ENCODE peak calls at places on chromosomes 12 and 14, in seven cellular contexts. One of them, this sample, is unnamed.

GRCh38 chr12:120181991-120182631 is 12.4 kb downstream of the GCN1 start:
- DNase-seq in RPMI8226: no peak
- DNase-seq in omental fat pad: no peak
- DNase-seq in stimulated activated CD4-positive, alpha-beta T cell treated with anti-CD3 and anti-CD28 coated beads, Interleukin-4, amount 100 ng/mL, for 4 hours: no peak
- DNase-seq in activated naive CD8-positive, alpha-beta T cell treated with anti-CD3 and anti-CD28 coated beads, Interleukin-2, amount 10 ng/mL, durations not matched to agents 7 days and 5 days: no peak
- DNase-seq in left kidney: no peak
- DNase-seq in adipocyte: peak
- DNase-seq in this sample: no peak

GRCh38 chr12:41211466-41211865 is 23.3 kb downstream of the PDZRN4 start:
- DNase-seq in left kidney: no peak
- DNase-seq in stimulated activated CD4-positive, alpha-beta T cell treated with anti-CD3 and anti-CD28 coated beads, Interleukin-4, amount 100 ng/mL, for 4 hours: no peak
- DNase-seq in omental fat pad: no peak
- DNase-seq in adipocyte: no peak
- DNase-seq in activated naive CD8-positive, alpha-beta T cell treated with anti-CD3 and anti-CD28 coated beads, Interleukin-2, amount 10 ng/mL, durations not matched to agents 7 days and 5 days: no peak
- DNase-seq in RPMI8226: no peak
- DNase-seq in this sample: no peak

GRCh38 chr12:111322336-111323250 is 46.3 kb downstream of the PHETA1 start:
- DNase-seq in left kidney: no peak
- DNase-seq in omental fat pad: no peak
- DNase-seq in activated naive CD8-positive, alpha-beta T cell treated with anti-CD3 and anti-CD28 coated beads, Interleukin-2, amount 10 ng/mL, durations not matched to agents 7 days and 5 days: no peak
- DNase-seq in adipocyte: no peak
- DNase-seq in stimulated activated CD4-positive, alpha-beta T cell treated with anti-CD3 and anti-CD28 coated beads, Interleukin-4, amount 100 ng/mL, for 4 hours: no peak
- DNase-seq in RPMI8226: peak
- DNase-seq in this sample: peak

GRCh38 chr14:31411218-31411727 is 9.1 kb downstream of the HEATR5A start:
- DNase-seq in adipocyte: peak
- DNase-seq in RPMI8226: no peak
- DNase-seq in activated naive CD8-positive, alpha-beta T cell treated with anti-CD3 and anti-CD28 coated beads, Interleukin-2, amount 10 ng/mL, durations not matched to agents 7 days and 5 days: no peak
- DNase-seq in left kidney: no peak
- DNase-seq in omental fat pad: no peak
- DNase-seq in stimulated activated CD4-positive, alpha-beta T cell treated with anti-CD3 and anti-CD28 coated beads, Interleukin-4, amount 100 ng/mL, for 4 hours: no peak
- DNase-seq in this sample: peak

GRCh38 chr14:91244501-91244901 is at the start of gene GPR68:
- DNase-seq in omental fat pad: no peak
- DNase-seq in RPMI8226: no peak
- DNase-seq in left kidney: peak
- DNase-seq in stimulated activated CD4-positive, alpha-beta T cell treated with anti-CD3 and anti-CD28 coated beads, Interleukin-4, amount 100 ng/mL, for 4 hours: no peak
- DNase-seq in activated naive CD8-positive, alpha-beta T cell treated with anti-CD3 and anti-CD28 coated beads, Interleukin-2, amount 10 ng/mL, durations not matched to agents 7 days and 5 days: peak
- DNase-seq in adipocyte: peak
- DNase-seq in this sample: peak

GRCh38 chr14:92473947-92474535 is 39.5 kb upstream of the RIN3 start:
- DNase-seq in RPMI8226: no peak
- DNase-seq in adipocyte: no peak
- DNase-seq in left kidney: no peak
- DNase-seq in omental fat pad: no peak
- DNase-seq in activated naive CD8-positive, alpha-beta T cell treated with anti-CD3 and anti-CD28 coated beads, Interleukin-2, amount 10 ng/mL, durations not matched to agents 7 days and 5 days: no peak
- DNase-seq in stimulated activated CD4-positive, alpha-beta T cell treated with anti-CD3 and anti-CD28 coated beads, Interleukin-4, amount 100 ng/mL, for 4 hours: no peak
- DNase-seq in this sample: no peak

GRCh38 chr12:104435175-104435574 is 21.6 kb upstream of the CHST11 start:
- DNase-seq in adipocyte: no peak
- DNase-seq in omental fat pad: no peak
- DNase-seq in stimulated activated CD4-positive, alpha-beta T cell treated with anti-CD3 and anti-CD28 coated beads, Interleukin-4, amount 100 ng/mL, for 4 hours: no peak
- DNase-seq in left kidney: no peak
- DNase-seq in RPMI8226: no peak
- DNase-seq in activated naive CD8-positive, alpha-beta T cell treated with anti-CD3 and anti-CD28 coated beads, Interleukin-2, amount 10 ng/mL, durations not matched to agents 7 days and 5 days: no peak
- DNase-seq in this sample: no peak

GRCh38 chr14:104389326-104390220 is 190.0 kb upstream of the C14orf180 start:
- DNase-seq in left kidney: no peak
- DNase-seq in omental fat pad: no peak
- DNase-seq in RPMI8226: no peak
- DNase-seq in adipocyte: no peak
- DNase-seq in stimulated activated CD4-positive, alpha-beta T cell treated with anti-CD3 and anti-CD28 coated beads, Interleukin-4, amount 100 ng/mL, for 4 hours: no peak
- DNase-seq in activated naive CD8-positive, alpha-beta T cell treated with anti-CD3 and anti-CD28 coated beads, Interleukin-2, amount 10 ng/mL, durations not matched to agents 7 days and 5 days: peak
- DNase-seq in this sample: no peak

GRCh38 chr14:55071870-55072640 is 20.6 kb downstream of the MAPK1IP1L start:
- DNase-seq in activated naive CD8-positive, alpha-beta T cell treated with anti-CD3 and anti-CD28 coated beads, Interleukin-2, amount 10 ng/mL, durations not matched to agents 7 days and 5 days: no peak
- DNase-seq in adipocyte: peak
- DNase-seq in stimulated activated CD4-positive, alpha-beta T cell treated with anti-CD3 and anti-CD28 coated beads, Interleukin-4, amount 100 ng/mL, for 4 hours: no peak
- DNase-seq in omental fat pad: no peak
- DNase-seq in left kidney: peak
- DNase-seq in RPMI8226: no peak
- DNase-seq in this sample: peak